ENCODE peak calls at places on chromosomes 16 and 17, in five cellular contexts. H, P, B, F and D are unnamed samples. For H3K4me1, the result is how much of the 10 kb centered on the place peaks cover.

GRCh38 chr16:81515281-81515680 is 70.7 kb downstream of the CMIP start:
- DNase-seq in H (no peak), P (no peak), B (no peak), F (no peak), D (no peak)

GRCh38 chr16:56013962-56014552 is 138.9 kb upstream of the CES5A start:
- DNase-seq in H (no peak), P (peak), B (no peak), F (peak), D (peak)

GRCh38 chr17:46057366-46057765 is 58.3 kb downstream of the STH start:
- DNase-seq in H (no peak), P (no peak), B (no peak), F (no peak), D (no peak)

GRCh38 chr17:22193113-22193512 is 500.8 kb downstream of the KCNJ18 start:
- DNase-seq in H (no peak), P (no peak), B (no peak), F (no peak), D (no peak)

GRCh38 chr16:12674096-12674495 is 129.6 kb downstream of the CPPED1 start:
- DNase-seq in H (no peak), P (peak), B (no peak), F (no peak), D (no peak)

GRCh38 chr17:78661092-78661770 is 84.0 kb upstream of the DNAH17 start:
- DNase-seq in H (no peak), P (no peak), B (no peak), F (peak), D (no peak)

GRCh38 chr16:66538910-66539309 is 11.0 kb downstream of the TK2 start:
- DNase-seq in H (no peak), P (no peak), B (no peak), F (no peak), D (no peak)

GRCh38 chr17:29645516-29646051 is 22.9 kb upstream of the CORO6 start:
- DNase-seq in H (peak), P (peak), B (no peak), F (peak), D (no peak)

GRCh38 chr16:11398136-11398535 is 52.9 kb downstream of the RMI2 start:
- DNase-seq in H (no peak), P (no peak), B (no peak), F (peak), D (no peak)

GRCh38 chr16:56950881-56951771 is 10.6 kb upstream of the CETP start:
- DNase-seq in H (no peak), P (peak), B (no peak), F (peak), D (peak)

GRCh38 chr17:78176548-78177025 is 8.2 kb downstream of the SYNGR2 start:
- DNase-seq in H (no peak), P (peak), B (no peak), F (peak), D (peak)

GRCh38 chr16:878071-878784 is 77.7 kb upstream of the GNG13 start:
- DNase-seq in H (no peak), P (peak), B (no peak), F (no peak), D (no peak)

GRCh38 chr17:27783440-27783839 is 16.9 kb downstream of the NOS2 start:
- DNase-seq in H (no peak), P (no peak), B (no peak), F (no peak), D (no peak)

GRCh38 chr16:57803413-57803990 is 1.2 kb upstream of the KIFC3 start:
- DNase-seq in H (no peak), P (no peak), B (no peak), F (no peak), D (no peak)

GRCh38 chr17:18084256-18084655 is 3.5 kb upstream of the DRG2 start:
- DNase-seq in H (no peak), P (no peak), B (no peak), F (no peak), D (no peak)

GRCh38 chr17:35760587-35760986 is at the start of gene C17orf50:
- DNase-seq in H (no peak), P (no peak), B (no peak), F (no peak), D (no peak)

GRCh38 chr16:1530883-1531637 is 2.4 kb upstream of the TMEM204 start:
- DNase-seq in H (no peak), P (peak), B (no peak), F (no peak), D (peak)

GRCh38 chr17:47742319-47743181 is 9.5 kb downstream of the TBX21 start:
- DNase-seq in H (no peak), P (no peak), B (no peak), F (peak), D (no peak)
- TF ChIP-seq CTCF in H (no peak), P (peak), B (no peak), F (no peak), D (no peak)

GRCh38 chr17:64499805-64500486 is 3.1 kb upstream of the POLG2 start:
- DNase-seq in H (no peak), P (peak), B (no peak), F (no peak), D (no peak)

GRCh38 chr17:64502021-64502420 is 4.1 kb downstream of the DDX5 start:
- DNase-seq in H (no peak), P (no peak), B (no peak), F (no peak), D (no peak)

GRCh38 chr17:64500487-64500859 is 3.6 kb upstream of the POLG2 start:
- DNase-seq in H (no peak), P (no peak), B (no peak), F (no peak), D (no peak)

GRCh38 chr17:64502809-64503208 is 3.3 kb downstream of the DDX5 start:
- DNase-seq in H (no peak), P (peak), B (no peak), F (no peak), D (no peak)

DNA sequence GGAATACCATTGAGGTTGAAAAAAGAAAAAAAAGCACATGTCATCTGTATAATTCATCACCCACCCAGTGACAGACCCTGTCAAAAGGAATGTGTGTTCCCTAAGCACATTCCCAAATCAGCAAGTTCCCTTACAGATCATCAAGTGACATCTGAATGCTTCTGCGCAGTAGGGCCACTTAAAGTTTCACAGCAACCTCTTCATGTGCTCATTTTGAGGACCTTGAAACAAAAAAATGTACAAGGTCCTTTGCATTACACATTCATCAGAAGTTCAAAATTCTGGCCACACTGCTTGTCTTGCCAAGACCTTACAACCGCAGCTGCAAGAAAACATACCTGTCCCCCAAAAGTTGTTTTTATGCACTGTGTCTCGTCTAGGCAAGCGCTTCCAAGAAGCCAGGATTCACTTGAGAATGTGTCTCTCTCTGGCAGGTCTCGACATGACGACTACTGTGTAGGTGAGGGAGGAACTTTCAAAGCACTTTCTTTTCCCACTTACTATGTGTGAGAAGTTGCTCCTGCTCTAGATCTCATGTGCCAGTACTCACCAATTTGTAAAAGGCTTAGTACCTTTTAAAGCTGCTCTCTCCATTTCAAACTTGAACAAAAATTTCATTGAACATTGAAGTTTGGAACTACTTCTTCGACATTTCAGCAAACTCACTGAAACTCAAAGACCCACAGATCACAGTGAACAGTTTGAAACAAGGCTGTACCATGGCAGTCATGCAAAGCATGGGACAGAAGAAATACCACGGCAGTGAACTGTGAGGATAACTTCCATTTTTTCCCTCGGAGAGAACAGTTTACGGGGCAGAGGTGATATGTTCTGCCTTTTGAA is 4.3 kb upstream of the POLG2 start:
- DNase-seq in H (no peak), P (no peak), B (no peak), F (no peak), D (no peak)
- H3K4me1 ChIP-seq in H (under half), P (under half), B (half or more), F (under half), D (half or more)

GRCh38 chr17:81517339-81518112 is 4.9 kb upstream of the ACTG1 start:
- DNase-seq in H (no peak), P (no peak), B (no peak), F (peak), D (no peak)
- TF ChIP-seq CTCF in H (no peak), P (no peak), B (no peak), F (no peak), D (no peak)

GRCh38 chr16:85359147-85359822 is 247.0 kb upstream of the CIBAR2 start:
- DNase-seq in H (no peak), P (peak), B (no peak), F (no peak), D (no peak)
- H3K4me1 ChIP-seq in H (under half), P (under half), B (under half), F (under half), D (half or more)

GRCh38 chr17:58254803-58255202 is 16.4 kb downstream of the LPO start:
- DNase-seq in H (no peak), P (no peak), B (no peak), F (no peak), D (no peak)
- TF ChIP-seq CTCF in H (no peak), P (no peak), B (no peak), F (no peak), D (no peak)

GRCh38 chr17:7313028-7313889 is 1.9 kb downstream of the GPS2 start:
- DNase-seq in H (no peak), P (peak), B (no peak), F (no peak), D (no peak)
- H3K4me1 ChIP-seq in H (under half), P (under half), B (under half), F (under half), D (half or more)